ENCODE peak calls at places on chromosomes 5 and 9, in nine cellular contexts. S, E, A, G, P, R, Q, M and W are unnamed samples.

GRCh38 chr9:76557674-76558073 is 98.7 kb downstream of the GCNT1 start:
- DNase-seq in G (no peak), Q (no peak), E (no peak), S (no peak), P (no peak), R (no peak), A (no peak), M (peak; percentile 82), W (no peak)

GRCh38 chr9:106893088-106893487 is 30.1 kb downstream of the ZNF462 start:
- DNase-seq in P (no peak), Q (no peak), M (peak; percentile 78), G (no peak), S (peak; percentile 41), R (no peak), A (peak; percentile 56), E (no peak), W (no peak)

GRCh38 chr5:34655354-34655991 is 655 bp upstream of the RAI14 start:
- DNase-seq in E (peak; percentile 40), G (peak; percentile 3), M (peak; percentile 93), P (peak; percentile 10), S (peak; percentile 66), R (peak; percentile 2), Q (no peak), A (no peak), W (no peak)

GRCh38 chr5:78698218-78698751 is 49.7 kb upstream of the LHFPL2 start:
- DNase-seq in R (no peak), G (no peak), S (no peak), M (peak; percentile 79), E (no peak), A (no peak), Q (no peak), P (no peak), W (no peak)

GRCh38 chr5:1781726-1782384 is 17.8 kb downstream of the MRPL36 start:
- DNase-seq in R (no peak), S (no peak), E (no peak), Q (no peak), A (no peak), P (no peak), M (no peak), G (no peak), W (no peak)

GRCh38 chr5:107401470-107402085 is 269.2 kb downstream of the EFNA5 start:
- DNase-seq in Q (no peak), S (no peak), E (no peak), M (no peak), R (no peak), P (no peak), A (no peak), G (no peak), W (no peak)

GRCh38 chr5:99437986-99438385 is 509.2 kb upstream of the CHD1 start:
- DNase-seq in Q (no peak), S (no peak), M (no peak), P (no peak), G (no peak), R (no peak), A (no peak), E (no peak), W (no peak)

GRCh38 chr5:125058185-125058826 is 311.9 kb upstream of the ZNF608 start:
- DNase-seq in E (no peak), R (no peak), G (no peak), A (no peak), P (no peak), Q (no peak), M (peak; percentile 84), S (no peak), W (no peak)

GRCh38 chr5:172886974-172887491 is 53.0 kb downstream of the ERGIC1 start:
- DNase-seq in G (no peak), S (no peak), A (no peak), M (peak; percentile 69), R (no peak), P (no peak), Q (peak; percentile 96), E (peak; percentile 94), W (no peak)

GRCh38 chr9:109447329-109448076 is 50.6 kb downstream of the PTPN3 start:
- DNase-seq in R (no peak), P (peak; percentile 15), E (no peak), G (no peak), M (no peak), A (no peak), Q (no peak), S (no peak), W (no peak)

GRCh38 chr5:43569236-43569635 is 12.4 kb upstream of the PAIP1 start:
- DNase-seq in P (no peak), G (no peak), Q (no peak), A (no peak), R (no peak), M (no peak), E (no peak), S (no peak), W (no peak)

GRCh38 chr5:138179277-138179857 is 455 bp downstream of the KIF20A start:
- DNase-seq in A (no peak), S (peak; percentile 33), R (no peak), G (no peak), E (no peak), M (peak; percentile 11), Q (peak; percentile 8), P (peak; percentile 19), W (no peak)

GRCh38 chr5:180194410-180195345 is 14.3 kb downstream of the RASGEF1C start:
- DNase-seq in S (no peak), M (no peak), Q (no peak), A (no peak), P (no peak), E (no peak), G (no peak), R (no peak), W (no peak)

GRCh38 chr5:135828793-135829150 is 5.7 kb upstream of the SLC25A48 start:
- DNase-seq in G (no peak), A (no peak), E (peak; percentile 10), S (no peak), Q (no peak), M (no peak), R (no peak), P (no peak), W (no peak)

GRCh38 chr5:127216906-127217675 is 73.5 kb upstream of the MEGF10 start:
- DNase-seq in E (no peak), M (no peak), A (no peak), G (no peak), R (no peak), P (no peak), S (peak; percentile 18), Q (no peak), W (no peak)

GRCh38 chr5:113047733-113048652 is 71.4 kb downstream of the DCP2 start:
- DNase-seq in A (no peak), S (no peak), R (no peak), E (no peak), M (no peak), G (no peak), Q (peak; percentile 5), P (no peak), W (no peak)

GRCh38 chr9:124873664-124874063 is 11.7 kb downstream of the ARPC5L start:
- DNase-seq in P (no peak), G (no peak), A (no peak), M (no peak), E (no peak), R (no peak), Q (no peak), S (no peak), W (no peak)

GRCh38 chr5:168833936-168834335 is 254.8 kb upstream of the PANK3 start:
- DNase-seq in R (no peak), M (no peak), A (no peak), S (peak; percentile 37), Q (no peak), E (no peak), P (no peak), G (no peak), W (no peak)